ENCODE peak calls at places on chromosomes 7 and 10, in six cellular contexts. M is kidney epithelial cell; L is T-helper 2 cell; R is T-helper 1 cell; Y is NCI-H2171; V is stimulated activated CD8-positive, alpha-beta memory T cell treated with anti-CD3 and anti-CD28 coated beads, Interleukin-4, amount 100 ng/mL, for 24 hours. B is an unnamed sample.

GRCh38 chr7:57819491-57819981 is 369.6 kb downstream of the ZNF716 start:
- DNase-seq in L (no peak), M (no peak), R (no peak), V (no peak), Y (no peak), B (no peak)

GRCh38 chr7:151244156-151244870 is 4.2 kb downstream of the SMARCD3 start:
- DNase-seq in Y (no peak), V (no peak), R (no peak), M (no peak), L (no peak), B (no peak)

GRCh38 chr10:91624633-91625032 is 8.2 kb downstream of the PPP1R3C start:
- DNase-seq in R (no peak), L (no peak), V (no peak), M (no peak), Y (no peak), B (no peak)

GRCh38 chr7:102155821-102156441 is 130.7 kb upstream of the SH2B2 start:
- DNase-seq in Y (no peak), R (no peak), V (no peak), L (no peak), M (no peak), B (no peak)

GRCh38 chr10:125165584-125166340 is 5.4 kb upstream of the CTBP2 start:
- DNase-seq in Y (no peak), V (no peak), R (no peak), L (no peak), M (no peak), B (no peak)

GRCh38 chr7:77933394-77933793 is 134.8 kb downstream of the PHTF2 start:
- DNase-seq in V (no peak), M (no peak), R (no peak), L (no peak), Y (no peak), B (no peak)

GRCh38 chr7:130912910-130913720 is 179.1 kb upstream of the KLF14 start:
- DNase-seq in M (peak), L (peak), R (peak), V (peak), Y (no peak), B (peak)

GRCh38 chr10:85280014-85280413 is 951.6 kb downstream of the CCSER2 start:
- DNase-seq in R (no peak), L (no peak), V (no peak), Y (no peak), M (no peak), B (no peak)

GRCh38 chr7:23472046-23472445 is 1.8 kb upstream of the IGF2BP3 start:
- DNase-seq in M (no peak), Y (no peak), R (no peak), L (no peak), V (no peak), B (no peak)

GRCh38 chr10:57979986-57980385 is 287.7 kb downstream of the IPMK start:
- DNase-seq in V (no peak), R (no peak), L (no peak), M (no peak), Y (no peak), B (no peak)

GRCh38 chr10:78964952-78965633 is 103.7 kb upstream of the ZMIZ1 start:
- DNase-seq in M (peak), Y (no peak), V (no peak), R (no peak), L (no peak), B (no peak)

GRCh38 chr10:120749032-120749431 is 102.1 kb upstream of the WDR11 start:
- DNase-seq in V (no peak), L (no peak), R (no peak), Y (no peak), M (no peak), B (no peak)

B was measured in activated T-cell treated with anti-CD3 and anti-CD28 coated beads for 48 hours.